ENCODE peak calls at places on chromosomes 1 and 21, in ten cellular contexts. V is anterior cingulate cortex; I is EL; G is NCI-H2171; T is type B pancreatic cell; D is GM10248; Z is NCI-H226; L is tibial nerve; C is stimulated activated CD4-positive, alpha-beta T cell treated with anti-CD3 and anti-CD28 coated beads, Interleukin-4, amount 100 ng/mL, for 24 hours; S is activated CD8-positive, alpha-beta memory T cell treated with anti-CD3 and anti-CD28 coated beads, Interleukin-2, amount 50 U/mL, for 48 hours. A is an unnamed sample.

GRCh38 chr1:8870605-8871538 is 7.6 kb downstream of the ENO1 start:
- DNase-seq in V (no peak), I (no peak), G (no peak), T (no peak), D (no peak), Z (no peak), L (no peak), C (no peak), S (peak), A (no peak)

GRCh38 chr1:59596432-59596831 is 218.3 kb upstream of the HOOK1 start:
- DNase-seq in V (no peak), I (peak), G (no peak), T (no peak), D (no peak), Z (peak), L (no peak), C (no peak), S (no peak), A (peak)

GRCh38 chr1:16141573-16142336 is 14.1 kb downstream of the EPHA2 start:
- DNase-seq in V (no peak), I (no peak), G (no peak), T (no peak), D (no peak), Z (peak), L (no peak), C (no peak), S (no peak), A (no peak)

GRCh38 chr1:65467536-65467935 is 47.1 kb downstream of the LEPR start:
- DNase-seq in V (no peak), I (no peak), G (peak), T (no peak), D (no peak), Z (no peak), L (no peak), C (no peak), S (no peak), A (peak)

GRCh38 chr1:85681087-85681486 is 27.1 kb downstream of the ZNHIT6 start:
- DNase-seq in V (no peak), I (no peak), G (no peak), T (no peak), D (no peak), Z (no peak), L (no peak), C (no peak), S (no peak), A (no peak)

GRCh38 chr1:223707270-223708000 is 4.9 kb upstream of the CAPN2 start:
- DNase-seq in V (no peak), I (peak), G (no peak), T (no peak), D (no peak), Z (peak), L (no peak), C (no peak), S (peak), A (peak)

GRCh38 chr1:156414440-156415064 is 45.5 kb downstream of the RHBG start:
- DNase-seq in V (no peak), I (no peak), G (no peak), T (no peak), D (no peak), Z (no peak), L (no peak), C (no peak), S (peak), A (no peak)

GRCh38 chr1:115189814-115190541 is 100.7 kb upstream of the TSPAN2 start:
- DNase-seq in V (no peak), I (peak), G (no peak), T (no peak), D (no peak), Z (peak), L (no peak), C (no peak), S (no peak), A (peak)

GRCh38 chr21:46599251-46599572 is 5.7 kb downstream of the S100B start:
- DNase-seq in V (no peak), I (peak), G (no peak), T (no peak), D (no peak), Z (peak), L (no peak), C (no peak), S (no peak), A (peak)

GRCh38 chr21:42171091-42172053 is 47.6 kb upstream of the ABCG1 start:
- DNase-seq in V (no peak), I (no peak), G (no peak), T (peak), D (no peak), Z (no peak), L (no peak), C (no peak), S (peak), A (no peak)

GRCh38 chr1:178126790-178127189 is 32.9 kb downstream of the RASAL2 start:
- DNase-seq in V (no peak), I (peak), G (no peak), T (no peak), D (no peak), Z (peak), L (no peak), C (no peak), S (no peak), A (peak)

GRCh38 chr1:161952603-161953172 is 71.0 kb downstream of the OLFML2B start:
- DNase-seq in V (no peak), I (no peak), G (no peak), T (no peak), D (no peak), Z (no peak), L (no peak), C (no peak), S (no peak), A (no peak)

GRCh38 chr1:200231787-200232222 is 178.0 kb downstream of the ZNF281 start:
- DNase-seq in V (no peak), I (peak), G (no peak), T (no peak), D (no peak), Z (no peak), L (no peak), C (no peak), S (no peak), A (peak)

GRCh38 chr1:41226816-41227215 is 15.3 kb downstream of the SCMH1 start:
- DNase-seq in V (no peak), I (no peak), G (no peak), T (no peak), D (no peak), Z (no peak), L (no peak), C (no peak), S (no peak), A (no peak)

GRCh38 chr1:66533804-66534745 is at the start of gene SGIP1:
- DNase-seq in V (peak), I (peak), G (no peak), T (no peak), D (peak), Z (no peak), L (peak), C (no peak), S (no peak), A (peak)

GRCh38 chr1:114253900-114254299 is 100.2 kb upstream of the SYT6 start:
- DNase-seq in V (no peak), I (no peak), G (no peak), T (no peak), D (no peak), Z (no peak), L (no peak), C (no peak), S (no peak), A (no peak)

GRCh38 chr1:180269848-180270766 is 40.0 kb downstream of the LHX4 start:
- DNase-seq in V (no peak), I (no peak), G (peak), T (no peak), D (no peak), Z (no peak), L (no peak), C (no peak), S (peak), A (no peak)

GRCh38 chr1:204624631-204625216 is 60.8 kb downstream of the LRRN2 start:
- DNase-seq in V (no peak), I (no peak), G (no peak), T (no peak), D (no peak), Z (peak), L (no peak), C (no peak), S (no peak), A (no peak)

GRCh38 chr1:152164542-152165136 is 5.6 kb upstream of the RPTN start:
- DNase-seq in V (no peak), I (no peak), G (no peak), T (no peak), D (no peak), Z (peak), L (no peak), C (no peak), S (no peak), A (no peak)

GRCh38 chr1:54965624-54966340 is 14.6 kb upstream of the TMEM61 start:
- DNase-seq in V (no peak), I (peak), G (no peak), T (no peak), D (peak), Z (peak), L (peak), C (no peak), S (peak), A (peak)

GRCh38 chr1:168223681-168224515 is 1.9 kb upstream of the SFT2D2 start:
- DNase-seq in V (no peak), I (no peak), G (no peak), T (no peak), D (no peak), Z (peak), L (no peak), C (no peak), S (no peak), A (peak)

GRCh38 chr1:10045480-10046355 is 13.0 kb downstream of the UBE4B start:
- DNase-seq in V (no peak), I (no peak), G (peak), T (no peak), D (no peak), Z (peak), L (no peak), C (no peak), S (no peak), A (peak)

GRCh38 chr1:10383630-10384029 is 15.2 kb upstream of the PGD start:
- DNase-seq in V (no peak), I (no peak), G (no peak), T (no peak), D (no peak), Z (no peak), L (no peak), C (no peak), S (no peak), A (no peak)

GRCh38 chr1:99969729-99970591 is at the start of gene SLC35A3:
- DNase-seq in V (peak), I (peak), G (peak), T (peak), D (peak), Z (peak), L (peak), C (peak), S (peak), A (peak)

A was measured in HCEC 1CT.